ENCODE peak calls at places on chromosomes 6 and 20, in seven cellular contexts. U is ascending aorta, E is gastrocnemius medialis, F is colonic mucosa, B is GM12865, P is GM23248, A is fibroblast of mammary gland. Y is an unnamed sample.

GRCh38 chr6:123062645-123063044 is 66.6 kb downstream of the CLVS2 start:
- DNase-seq in U (no peak), E (no peak), F (no peak), B (no peak), P (no peak), A (no peak), Y (no peak)

GRCh38 chr6:37866590-37867507 is 47.3 kb downstream of the ZFAND3 start:
- DNase-seq in U (no peak), E (no peak), F (no peak), B (no peak), P (peak; percentile 57), A (no peak), Y (no peak)

GRCh38 chr6:32973144-32973854 is 4.9 kb downstream of the BRD2 start:
- DNase-seq in U (no peak), E (no peak), F (peak; percentile 60), B (peak; percentile 78), P (peak; percentile 75), A (no peak), Y (no peak)

GRCh38 chr6:48570656-48571055 is 459.7 kb upstream of the PTCHD4 start:
- DNase-seq in U (no peak), E (no peak), F (no peak), B (peak; percentile 1), P (no peak), A (no peak), Y (no peak)

GRCh38 chr20:38649275-38649891 is 47.8 kb downstream of the ARHGAP40 start:
- DNase-seq in U (no peak), E (no peak), F (no peak), B (peak; percentile 28), P (peak; percentile 36), A (peak; percentile 25), Y (no peak)

GRCh38 chr20:46000571-46001145 is 8.1 kb upstream of the MMP9 start:
- DNase-seq in U (no peak), E (no peak), F (no peak), B (no peak), P (no peak), A (no peak), Y (no peak)

GRCh38 chr6:24355422-24355821 is 2.4 kb downstream of the DCDC2 start:
- DNase-seq in U (no peak), E (no peak), F (no peak), B (no peak), P (no peak), A (no peak), Y (no peak)

GRCh38 chr6:136344420-136344819 is 54.8 kb upstream of the BCLAF1 start:
- DNase-seq in U (no peak), E (no peak), F (no peak), B (no peak), P (peak; percentile 45), A (peak; percentile 89), Y (peak; percentile 85)

GRCh38 chr20:37627060-37627766 is 66.6 kb upstream of the CTNNBL1 start:
- DNase-seq in U (no peak), E (no peak), F (no peak), B (peak; percentile 63), P (peak; percentile 63), A (peak; percentile 50), Y (peak; percentile 4)

GRCh38 chr6:90471297-90471696 is 115.6 kb downstream of the MAP3K7 start:
- DNase-seq in U (no peak), E (peak; percentile 25), F (no peak), B (no peak), P (no peak), A (no peak), Y (no peak)

GRCh38 chr20:25058797-25059486 is 1.0 kb upstream of the ACSS1 start:
- DNase-seq in U (peak; percentile 63), E (no peak), F (peak; percentile 52), B (peak; percentile 35), P (peak; percentile 30), A (no peak), Y (no peak)

GRCh38 chr6:12528581-12529363 is 187.8 kb upstream of the PHACTR1 start:
- DNase-seq in U (no peak), E (no peak), F (peak; percentile 35), B (no peak), P (no peak), A (no peak), Y (no peak)

GRCh38 chr6:50661636-50662035 is 51.7 kb upstream of the TFAP2D start:
- DNase-seq in U (no peak), E (no peak), F (no peak), B (no peak), P (no peak), A (no peak), Y (no peak)

GRCh38 chr6:143581835-143582480 is 70.4 kb upstream of the FUCA2 start:
- DNase-seq in U (no peak), E (no peak), F (no peak), B (no peak), P (peak; percentile 79), A (peak; percentile 86), Y (peak; percentile 58)

GRCh38 chr6:5813625-5814027 is 193.1 kb downstream of the NRN1 start:
- DNase-seq in U (no peak), E (no peak), F (no peak), B (peak; percentile 59), P (no peak), A (no peak), Y (no peak)

GRCh38 chr20:38759135-38759534 is 10.9 kb downstream of the ACTR5 start:
- DNase-seq in U (no peak), E (no peak), F (no peak), B (no peak), P (no peak), A (no peak), Y (no peak)

GRCh38 chr6:167576050-167576741 is 250.5 kb upstream of the AFDN start:
- DNase-seq in U (no peak), E (no peak), F (peak; percentile 12), B (no peak), P (no peak), A (no peak), Y (no peak)

GRCh38 chr20:25280574-25281535 is 33.0 kb downstream of the PYGB start:
- DNase-seq in U (peak; percentile 56), E (peak; percentile 9), F (no peak), B (no peak), P (no peak), A (no peak), Y (no peak)

GRCh38 chr6:108559884-108560462 is 744 bp upstream of the FOXO3 start:
- DNase-seq in U (peak; percentile 88), E (peak; percentile 91), F (peak; percentile 62), B (no peak), P (peak; percentile 85), A (peak; percentile 80), Y (peak; percentile 59)

GRCh38 chr6:25816252-25816651 is 15.6 kb downstream of the SLC17A1 start:
- DNase-seq in U (no peak), E (no peak), F (no peak), B (no peak), P (no peak), A (no peak), Y (no peak)
- H3K4me3 ChIP-seq in U (no peak overlapping the region), E (no peak overlapping the region), F (no peak overlapping the region), B (no peak overlapping the region), P (no peak overlapping the region), A (no peak overlapping the region), Y (no peak overlapping the region)

DNA sequence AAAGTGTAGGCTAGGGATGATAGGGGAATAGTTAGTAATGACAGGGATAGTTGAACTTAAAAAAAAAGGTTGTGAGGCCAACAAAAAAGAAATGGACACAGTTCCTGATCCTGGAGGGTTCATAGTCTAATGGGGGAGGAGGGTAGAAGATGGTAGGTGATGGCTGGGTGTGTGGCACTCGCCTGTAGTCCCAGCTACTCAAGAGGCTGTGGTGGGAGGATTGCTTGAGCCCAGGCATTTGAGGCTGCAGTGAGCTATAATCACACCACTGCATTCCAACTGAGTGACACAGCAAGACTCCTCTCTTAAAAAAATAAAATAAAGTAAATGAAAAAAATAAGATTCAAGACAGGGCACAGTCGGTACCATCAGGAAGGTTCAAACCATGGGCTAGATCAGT is 2.4 kb upstream of the MICB start:
- DNase-seq in U (peak; percentile 59), E (no peak), F (no peak), B (peak; percentile 27), P (peak; percentile 63), A (peak; percentile 56), Y (no peak)
- H3K4me3 ChIP-seq in U (no peak overlapping the region), E (no peak overlapping the region), F (peak overlapping the region; percentile 53), B (peak overlapping the region; percentile 68), P (peak overlapping the region; percentile 87), A (peak overlapping the region; percentile 66), Y (peak overlapping the region; percentile 53)

DNA sequence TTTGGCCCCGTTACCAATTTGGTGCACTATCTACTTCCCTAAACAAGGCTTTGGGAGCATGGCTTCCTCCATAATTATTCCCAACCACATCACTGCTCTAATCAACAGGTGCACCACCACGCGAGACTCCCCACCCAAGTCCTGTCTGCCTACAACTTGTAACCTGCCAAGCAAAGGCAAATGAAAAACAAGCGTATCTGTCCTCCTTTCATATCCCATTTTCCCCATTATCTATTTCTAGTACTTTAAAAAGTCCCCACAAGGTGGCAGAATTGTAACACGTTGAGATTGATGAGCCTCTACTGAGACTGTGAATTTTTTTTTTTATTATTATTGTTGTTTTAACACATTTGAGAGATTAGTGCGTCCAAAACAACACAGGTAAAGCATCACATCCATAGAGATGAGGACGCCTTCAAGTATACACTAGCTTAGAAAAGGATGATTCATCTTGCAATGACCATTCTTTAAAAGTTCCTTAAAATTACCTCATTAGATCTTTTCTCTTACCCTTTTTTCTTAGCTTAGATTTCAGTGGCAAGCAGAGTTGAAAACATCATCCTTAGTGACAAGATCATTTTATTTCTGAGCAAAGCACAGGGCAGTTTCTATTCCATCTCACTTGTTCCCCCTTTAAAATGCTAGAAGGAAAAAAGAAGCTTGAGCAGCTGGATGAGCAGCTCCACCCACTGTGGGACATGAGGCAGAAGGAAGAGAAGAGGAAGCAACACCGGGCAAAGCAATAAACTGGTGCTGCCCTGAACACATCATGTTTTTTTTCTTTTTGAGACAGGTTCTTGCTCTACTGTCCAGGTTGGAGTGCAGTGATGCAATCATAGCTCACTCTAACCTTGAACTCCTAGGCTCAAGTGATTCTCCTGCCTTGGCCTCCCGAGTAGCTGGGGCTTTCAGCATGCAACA is 210.8 kb downstream of the ARHGAP18 start:
- DNase-seq in U (no peak), E (no peak), F (peak; percentile 26), B (peak; percentile 54), P (peak; percentile 72), A (peak; percentile 80), Y (no peak)
- H3K4me3 ChIP-seq in U (no peak overlapping the region), E (no peak overlapping the region), F (no peak overlapping the region), B (no peak overlapping the region), P (peak overlapping the region; percentile 56), A (peak overlapping the region; percentile 12), Y (no peak overlapping the region)

DNA sequence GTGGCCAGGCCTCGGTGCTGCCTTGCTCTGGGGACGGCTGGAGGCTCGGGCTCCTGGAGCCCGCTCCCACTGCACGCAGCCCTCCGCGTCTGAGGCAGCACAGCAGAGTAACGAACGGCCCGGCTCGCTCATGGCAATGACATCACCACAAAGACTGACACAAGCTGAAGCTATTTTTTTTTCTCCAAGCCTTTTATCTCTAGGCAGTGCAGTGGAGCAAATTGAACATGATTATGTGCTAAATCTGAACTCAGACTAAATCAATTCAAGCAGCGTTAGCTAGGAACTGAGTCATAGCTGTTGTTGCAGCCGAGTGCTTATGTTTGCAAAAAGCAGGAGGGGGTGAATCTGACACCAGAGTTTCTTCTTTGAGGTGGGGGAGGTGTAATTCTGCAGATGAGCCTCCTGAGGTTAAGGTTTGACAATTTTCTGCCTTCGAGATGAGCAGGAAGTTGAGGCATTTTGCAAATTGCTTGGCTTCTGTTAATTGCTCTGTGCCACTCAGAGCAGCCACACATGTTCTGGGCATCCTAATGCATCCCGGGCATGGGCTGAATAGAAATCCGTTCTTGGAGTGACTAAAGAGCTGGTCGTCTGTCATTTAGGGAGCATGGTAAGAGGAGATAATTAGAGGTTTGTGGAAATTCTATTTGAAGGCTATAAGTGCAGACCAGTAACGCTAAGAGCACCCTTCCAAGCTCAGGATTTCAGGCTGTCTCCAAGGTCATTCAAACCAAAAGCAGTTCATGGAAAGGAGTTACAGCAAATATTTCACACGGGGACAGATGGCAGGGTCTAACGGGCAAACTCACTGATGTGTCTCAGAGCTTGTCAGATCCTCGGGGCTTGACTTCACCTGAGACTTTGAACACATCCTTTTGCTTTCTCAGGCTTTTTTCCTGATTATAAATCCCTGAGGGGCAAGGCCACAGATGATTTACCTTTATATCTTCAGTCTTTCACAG is 155.1 kb upstream of the ENPP5 start:
- DNase-seq in U (no peak), E (no peak), F (no peak), B (peak; percentile 23), P (peak; percentile 80), A (peak; percentile 91), Y (peak; percentile 28)
- H3K4me3 ChIP-seq in U (no peak overlapping the region), E (peak overlapping the region; percentile 17), F (no peak overlapping the region), B (no peak overlapping the region), P (peak overlapping the region; percentile 49), A (no peak overlapping the region), Y (no peak overlapping the region)